ENCODE peak calls at places on chromosomes 11 and 22, in nine cellular contexts. O is Panc1; T is CD8-positive, alpha-beta memory T cell; B is brain microvascular endothelial cell; S is testis; H is transverse colon; W is endothelial cell of umbilical vein; C is mesendoderm; E is pancreas. J is an unnamed sample.

GRCh38 chr11:72100462-72100861 is 2.6 kb downstream of the LAMTOR1 start:
- DNase-seq in W (peak; percentile 44), H (no peak), O (no peak), S (no peak), B (no peak), C (no peak), E (no peak), T (no peak), J (no peak)

GRCh38 chr11:4565371-4565770 is 16.2 kb upstream of the OR52I2 start:
- DNase-seq in B (no peak), W (no peak), C (no peak), H (no peak), E (no peak), T (no peak), S (no peak), O (no peak), J (no peak)

GRCh38 chr11:86245369-86246292 is 1.1 kb downstream of the EED start:
- DNase-seq in T (peak; percentile 4), W (peak; percentile 37), H (peak; percentile 15), B (no peak), S (peak; percentile 23), E (peak; percentile 22), C (peak; percentile 60), O (peak; percentile 15), J (no peak)

GRCh38 chr11:66559141-66559861 is 9.1 kb downstream of the CTSF start:
- DNase-seq in E (peak; percentile 37), B (no peak), S (peak; percentile 49), C (no peak), T (peak; percentile 26), W (no peak), H (peak; percentile 20), O (no peak), J (peak; percentile 53)

GRCh38 chr11:27757953-27758352 is 57.7 kb upstream of the BDNF start:
- DNase-seq in S (no peak), O (no peak), E (no peak), W (no peak), C (no peak), B (peak; percentile 62), H (no peak), T (no peak), J (no peak)

GRCh38 chr22:19728271-19728670 is 4.9 kb downstream of the GP1BB start:
- DNase-seq in H (no peak), O (no peak), E (peak; percentile 60), S (no peak), C (no peak), B (no peak), T (no peak), W (no peak), J (no peak)

GRCh38 chr11:84420261-84420660 is 1134.1 kb upstream of the CCDC90B start:
- DNase-seq in C (peak; percentile 30), B (peak; percentile 7), T (no peak), S (no peak), E (no peak), W (no peak), O (no peak), H (no peak), J (no peak)

GRCh38 chr22:19984201-19984753 is 32.3 kb downstream of the ARVCF start:
- DNase-seq in B (peak; percentile 60), S (no peak), T (no peak), E (no peak), W (peak; percentile 39), O (peak; percentile 64), H (no peak), C (peak; percentile 79), J (peak; percentile 63)

GRCh38 chr11:67439321-67440228 is 2.1 kb upstream of the PTPRCAP start:
- DNase-seq in S (no peak), O (no peak), C (peak; percentile 62), B (no peak), H (peak; percentile 62), W (peak; percentile 8), E (no peak), T (peak; percentile 32), J (peak; percentile 68)

GRCh38 chr22:43488937-43489336 is 77.1 kb downstream of the MPPED1 start:
- DNase-seq in W (no peak), S (no peak), T (no peak), E (no peak), H (no peak), B (no peak), O (no peak), C (no peak), J (no peak)

GRCh38 chr11:9716275-9717039 is 52.6 kb downstream of the SWAP70 start:
- DNase-seq in H (no peak), C (no peak), O (no peak), E (no peak), T (no peak), B (peak; percentile 68), W (peak; percentile 97), S (peak; percentile 27), J (no peak)

GRCh38 chr11:703515-703914 is 2.5 kb upstream of the EPS8L2 start:
- DNase-seq in W (no peak), B (no peak), H (no peak), O (no peak), C (no peak), T (no peak), E (no peak), S (no peak), J (no peak)

DNA sequence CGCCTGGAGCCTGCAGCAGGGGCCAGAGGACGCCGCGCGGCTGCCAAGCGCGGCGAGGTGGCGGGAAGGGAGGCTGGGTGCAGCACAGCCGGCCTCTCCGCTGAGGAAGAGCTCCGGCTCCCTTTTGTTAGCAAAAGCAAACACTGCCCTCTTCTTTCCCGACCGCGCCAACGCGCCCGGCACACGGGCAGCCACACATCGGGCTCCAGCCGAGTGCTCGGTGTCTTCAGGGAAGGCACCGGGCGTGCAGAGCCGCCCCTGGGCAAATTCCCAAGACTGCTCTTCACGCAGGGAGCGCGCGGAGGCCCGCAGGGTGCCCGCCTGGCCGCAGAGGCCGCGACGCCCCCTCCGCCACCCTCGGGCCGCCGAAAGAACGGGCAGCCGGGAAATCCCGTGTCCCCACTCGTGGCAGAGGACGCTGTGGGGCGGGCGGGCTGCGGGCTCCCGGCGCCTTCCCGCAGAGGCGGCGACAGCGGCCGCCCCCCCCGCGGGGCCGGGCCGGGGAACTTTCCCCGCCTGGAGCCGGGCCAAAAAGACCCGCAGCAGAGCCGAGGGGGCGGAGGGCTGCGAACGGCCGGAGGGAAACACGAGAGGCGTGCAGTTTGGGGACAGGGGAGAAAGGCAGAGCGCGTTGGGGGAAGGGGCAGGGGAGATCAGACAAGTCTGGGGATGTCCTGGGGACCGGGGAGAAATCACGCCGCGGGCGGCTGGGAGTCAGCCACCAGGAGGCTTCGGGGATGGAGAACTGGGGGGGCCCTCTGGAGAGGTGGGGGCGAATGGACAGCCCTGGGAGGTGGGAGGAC is 931 bp downstream of the CADM1 start:
- DNase-seq in E (peak; percentile 65), C (peak; percentile 87), H (peak; percentile 61), B (no peak), S (peak; percentile 64), O (no peak), W (peak; percentile 22), T (peak; percentile 20), J (peak; percentile 83)
- H3K4me3 ChIP-seq in E (peak overlapping the region; percentile 57), C (peak overlapping the region; percentile 51), H (peak overlapping the region; percentile 62), B (peak overlapping the region; percentile 58), S (peak overlapping the region; percentile 91), O (peak overlapping the region; percentile 81), W (peak overlapping the region; percentile 41), T (peak overlapping the region; percentile 55), J (peak overlapping the region; percentile 72)

DNA sequence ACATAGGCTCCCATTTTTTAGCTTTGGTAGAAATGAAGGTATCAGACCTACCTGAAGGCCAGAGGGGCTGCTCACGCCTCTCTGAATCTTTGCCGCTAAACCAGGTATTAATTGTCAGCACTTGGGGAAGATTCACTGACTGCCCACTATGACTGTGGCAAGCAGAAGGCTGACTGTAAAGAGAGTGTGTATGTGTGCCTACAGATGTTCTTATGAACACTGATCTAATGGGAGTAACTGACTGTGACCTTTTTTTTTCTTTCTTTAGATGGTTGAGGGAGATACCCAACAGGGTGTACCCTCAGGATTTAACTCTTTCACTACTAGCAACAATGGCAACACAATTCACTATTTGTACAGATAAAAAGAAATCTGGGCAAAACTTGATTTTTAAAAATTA is at the start of gene RAG2:
- DNase-seq in S (no peak), C (no peak), T (no peak), E (no peak), O (no peak), B (no peak), W (no peak), H (no peak), J (no peak)
- H3K27ac ChIP-seq in S (no peak within 1 kb of the TSS), C (no peak within 1 kb of the TSS), T (no peak within 1 kb of the TSS), E (no peak within 1 kb of the TSS), O (peak within 1 kb of the TSS; percentile 52), B (no peak within 1 kb of the TSS), W (no peak within 1 kb of the TSS), H (no peak within 1 kb of the TSS), J (no peak within 1 kb of the TSS)

GRCh38 chr22:30398685-30399680 is 2.2 kb downstream of the SEC14L2 start:
- DNase-seq in T (no peak), S (no peak), W (no peak), E (no peak), O (no peak), B (no peak), H (no peak), C (no peak), J (no peak)

GRCh38 chr22:30400159-30400558 is 3.3 kb downstream of the SEC14L2 start:
- DNase-seq in S (no peak), O (no peak), W (no peak), T (no peak), E (no peak), C (no peak), B (no peak), H (no peak), J (no peak)

GRCh38 chr22:30399718-30400117 is 2.9 kb downstream of the SEC14L2 start:
- DNase-seq in W (no peak), B (no peak), H (no peak), C (no peak), T (no peak), S (no peak), O (no peak), E (no peak), J (no peak)

GRCh38 chr22:30396871-30397655 is at the start of gene SEC14L2:
- DNase-seq in H (peak; percentile 78), T (peak; percentile 39), S (peak; percentile 76), O (no peak), C (peak; percentile 45), B (no peak), E (peak; percentile 61), W (peak; percentile 52), J (peak; percentile 80)

GRCh38 chr22:30397656-30398635 is 1.1 kb downstream of the SEC14L2 start:
- DNase-seq in S (no peak), B (no peak), O (no peak), W (peak; percentile 20), E (no peak), T (no peak), H (no peak), C (peak; percentile 72), J (no peak)
- H3K4me3 ChIP-seq in S (peak overlapping the region; percentile 54), B (peak overlapping the region; percentile 83), O (peak overlapping the region; percentile 69), W (peak overlapping the region; percentile 86), E (peak overlapping the region; percentile 63), T (peak overlapping the region; percentile 24), H (peak overlapping the region; percentile 61), C (no peak overlapping the region), J (peak overlapping the region; percentile 67)

DNA sequence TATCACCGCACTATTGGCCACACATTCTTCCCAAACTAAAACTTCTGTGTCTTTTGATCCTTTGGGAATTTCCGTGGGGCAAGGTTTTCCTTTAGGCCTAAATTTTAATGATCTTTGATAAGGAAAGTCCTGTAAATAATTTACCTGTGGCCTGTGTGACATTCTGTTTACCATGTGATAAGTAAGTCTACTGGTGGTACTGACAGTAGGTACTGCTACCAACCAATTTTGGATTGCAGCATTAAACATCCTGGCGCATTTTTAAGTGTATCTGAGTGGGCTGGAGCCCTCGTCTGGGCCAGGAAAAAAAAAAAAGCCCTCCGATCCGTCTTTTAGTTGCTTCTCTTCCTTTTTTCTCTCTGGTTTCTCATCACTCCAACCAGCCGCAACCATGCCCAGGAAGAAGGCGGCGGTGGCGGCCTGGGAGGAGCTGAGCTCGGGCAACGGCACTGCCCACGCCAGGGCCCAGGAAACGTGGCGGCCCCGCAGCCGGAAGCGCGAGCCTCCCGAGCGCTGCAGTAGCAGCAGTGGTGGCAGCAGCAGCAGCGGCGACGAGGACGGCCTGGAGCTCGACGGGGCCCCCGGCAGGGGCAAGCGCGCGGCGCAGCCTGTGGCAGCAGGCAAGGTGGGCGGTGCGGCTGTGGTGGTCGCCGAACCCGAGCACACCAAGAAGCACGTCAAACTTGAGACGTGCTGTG is 33.6 kb downstream of the ASRGL1 start:
- DNase-seq in E (peak; percentile 36), S (no peak), H (peak; percentile 64), O (no peak), B (no peak), T (peak; percentile 45), W (no peak), C (no peak), J (no peak)
- H3K27ac ChIP-seq in E (peak overlapping the region; percentile 13), S (no peak overlapping the region), H (peak overlapping the region; percentile 87), O (no peak overlapping the region), B (no peak overlapping the region), T (no peak overlapping the region), W (no peak overlapping the region), C (no peak overlapping the region), J (no peak overlapping the region)

J was measured in psoas muscle.